ENCODE peak calls at places on chromosomes 3 and 15, in seven cellular contexts. One of them, this sample, is unnamed.

GRCh38 chr3:196569003-196569516 is 600 bp downstream of the FBXO45 start:
- DNase-seq in tibial nerve: no peak
- DNase-seq in retinal pigment epithelial cell: peak; percentile 28
- DNase-seq in NB4: peak; percentile 61
- DNase-seq in GM20000: peak; percentile 58
- DNase-seq in spleen: peak; percentile 91
- DNase-seq in neural crest cell: peak; percentile 28
- DNase-seq in this sample: peak; percentile 93

GRCh38 chr3:110246796-110247369 is 824.7 kb upstream of the NECTIN3 start:
- DNase-seq in tibial nerve: no peak
- DNase-seq in retinal pigment epithelial cell: no peak
- DNase-seq in NB4: no peak
- DNase-seq in GM20000: no peak
- DNase-seq in spleen: no peak
- DNase-seq in neural crest cell: no peak
- DNase-seq in this sample: no peak

GRCh38 chr15:35665855-35666536 is 120.0 kb upstream of the DPH6 start:
- DNase-seq in tibial nerve: peak; percentile 19
- DNase-seq in retinal pigment epithelial cell: no peak
- DNase-seq in NB4: no peak
- DNase-seq in GM20000: no peak
- DNase-seq in spleen: no peak
- DNase-seq in neural crest cell: no peak
- DNase-seq in this sample: no peak

GRCh38 chr15:38658431-38658830 is 93.8 kb upstream of the RASGRP1 start:
- DNase-seq in tibial nerve: no peak
- DNase-seq in retinal pigment epithelial cell: no peak
- DNase-seq in NB4: no peak
- DNase-seq in GM20000: no peak
- DNase-seq in spleen: no peak
- DNase-seq in neural crest cell: no peak
- DNase-seq in this sample: no peak

GRCh38 chr3:71121429-71122167 is 461.9 kb downstream of the FOXP1 start:
- DNase-seq in tibial nerve: no peak
- DNase-seq in retinal pigment epithelial cell: no peak
- DNase-seq in NB4: no peak
- DNase-seq in GM20000: no peak
- DNase-seq in spleen: no peak
- DNase-seq in neural crest cell: no peak
- DNase-seq in this sample: no peak

GRCh38 chr3:106425021-106425420 is 556.2 kb upstream of the CBLB start:
- DNase-seq in tibial nerve: no peak
- DNase-seq in retinal pigment epithelial cell: no peak
- DNase-seq in NB4: no peak
- DNase-seq in GM20000: no peak
- DNase-seq in spleen: no peak
- DNase-seq in neural crest cell: no peak
- DNase-seq in this sample: no peak

GRCh38 chr15:55108858-55109518 is 87.8 kb downstream of the RSL24D1 start:
- DNase-seq in tibial nerve: peak; percentile 34
- DNase-seq in retinal pigment epithelial cell: peak; percentile 2
- DNase-seq in NB4: peak; percentile 71
- DNase-seq in GM20000: peak; percentile 59
- DNase-seq in spleen: peak; percentile 78
- DNase-seq in neural crest cell: peak; percentile 78
- DNase-seq in this sample: no peak

GRCh38 chr15:65336369-65336766 is 31.9 kb downstream of the RNU5B-1 start:
- DNase-seq in tibial nerve: no peak
- DNase-seq in retinal pigment epithelial cell: no peak
- DNase-seq in NB4: no peak
- DNase-seq in GM20000: no peak
- DNase-seq in spleen: no peak
- DNase-seq in neural crest cell: no peak
- DNase-seq in this sample: peak; percentile 7

GRCh38 chr15:98609144-98609852 is 39.0 kb upstream of the IGF1R start:
- DNase-seq in tibial nerve: no peak
- DNase-seq in retinal pigment epithelial cell: peak; percentile 57
- DNase-seq in NB4: no peak
- DNase-seq in GM20000: no peak
- DNase-seq in spleen: no peak
- DNase-seq in neural crest cell: no peak
- DNase-seq in this sample: no peak

GRCh38 chr15:70704166-70704565 is 59.2 kb downstream of the UACA start:
- DNase-seq in tibial nerve: no peak
- DNase-seq in retinal pigment epithelial cell: no peak
- DNase-seq in NB4: no peak
- DNase-seq in GM20000: no peak
- DNase-seq in spleen: no peak
- DNase-seq in neural crest cell: no peak
- DNase-seq in this sample: no peak

GRCh38 chr3:179825527-179826246 is 172.8 kb downstream of the USP13 start:
- DNase-seq in tibial nerve: no peak
- DNase-seq in retinal pigment epithelial cell: no peak
- DNase-seq in NB4: no peak
- DNase-seq in GM20000: no peak
- DNase-seq in spleen: no peak
- DNase-seq in neural crest cell: no peak
- DNase-seq in this sample: no peak

GRCh38 chr3:4834403-4834866 is 144.8 kb upstream of the BHLHE40 start:
- DNase-seq in tibial nerve: no peak
- DNase-seq in retinal pigment epithelial cell: no peak
- DNase-seq in NB4: peak; percentile 91
- DNase-seq in GM20000: peak; percentile 63
- DNase-seq in spleen: peak; percentile 85
- DNase-seq in neural crest cell: no peak
- DNase-seq in this sample: no peak

GRCh38 chr3:187798531-187799520 is 53.6 kb upstream of the BCL6 start:
- DNase-seq in tibial nerve: no peak
- DNase-seq in retinal pigment epithelial cell: no peak
- DNase-seq in NB4: no peak
- DNase-seq in GM20000: no peak
- DNase-seq in spleen: no peak
- DNase-seq in neural crest cell: no peak
- DNase-seq in this sample: no peak

GRCh38 chr3:111156506-111156905 is 84.9 kb downstream of the NECTIN3 start:
- DNase-seq in tibial nerve: no peak
- DNase-seq in retinal pigment epithelial cell: no peak
- DNase-seq in NB4: no peak
- DNase-seq in GM20000: no peak
- DNase-seq in spleen: no peak
- DNase-seq in neural crest cell: no peak
- DNase-seq in this sample: no peak

GRCh38 chr15:83871808-83872559 is 218.1 kb downstream of the ADAMTSL3 start:
- DNase-seq in tibial nerve: no peak
- DNase-seq in retinal pigment epithelial cell: no peak
- DNase-seq in NB4: peak; percentile 9
- DNase-seq in GM20000: peak; percentile 39
- DNase-seq in spleen: no peak
- DNase-seq in neural crest cell: no peak
- DNase-seq in this sample: no peak

GRCh38 chr3:182644800-182645433 is 148.4 kb upstream of the ATP11B start:
- DNase-seq in tibial nerve: no peak
- DNase-seq in retinal pigment epithelial cell: no peak
- DNase-seq in NB4: no peak
- DNase-seq in GM20000: no peak
- DNase-seq in spleen: no peak
- DNase-seq in neural crest cell: no peak
- DNase-seq in this sample: no peak

GRCh38 chr3:13308406-13308805 is 111.7 kb downstream of the NUP210 start:
- DNase-seq in tibial nerve: no peak
- DNase-seq in retinal pigment epithelial cell: peak; percentile 26
- DNase-seq in NB4: peak; percentile 58
- DNase-seq in GM20000: peak; percentile 38
- DNase-seq in spleen: peak; percentile 66
- DNase-seq in neural crest cell: peak; percentile 27
- DNase-seq in this sample: peak; percentile 25
- TF ChIP-seq CTCF in tibial nerve: peak; percentile 31
- TF ChIP-seq CTCF in retinal pigment epithelial cell: peak; percentile 78
- TF ChIP-seq CTCF in NB4: peak; percentile 46
- TF ChIP-seq CTCF in GM20000: no peak
- TF ChIP-seq CTCF in spleen: peak; percentile 44
- TF ChIP-seq CTCF in neural crest cell: peak; percentile 58
- TF ChIP-seq CTCF in this sample: peak; percentile 74

DNA sequence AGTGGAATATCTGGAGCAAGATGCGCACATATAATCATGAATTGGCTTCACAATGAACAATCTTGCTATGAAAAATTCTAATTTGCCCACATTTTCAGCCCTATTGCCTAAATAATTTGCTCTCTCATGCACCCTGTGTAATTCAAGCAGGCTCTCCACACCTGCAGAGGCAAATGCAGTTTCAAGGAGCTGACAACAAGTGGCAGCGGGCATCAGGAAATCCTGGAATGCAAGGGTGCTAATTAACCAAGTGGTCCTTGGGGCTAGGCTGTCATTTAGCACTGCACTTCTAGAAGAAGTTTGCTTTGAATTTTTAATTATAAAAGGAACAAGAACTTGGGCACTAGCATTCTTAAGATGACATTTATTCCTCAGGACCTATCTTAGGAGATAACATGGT is 56.3 kb upstream of the ICE2 start:
- DNase-seq in tibial nerve: no peak
- DNase-seq in retinal pigment epithelial cell: no peak
- DNase-seq in NB4: no peak
- DNase-seq in GM20000: no peak
- DNase-seq in spleen: no peak
- DNase-seq in neural crest cell: no peak
- DNase-seq in this sample: no peak
- TF ChIP-seq CTCF in tibial nerve: no peak
- TF ChIP-seq CTCF in retinal pigment epithelial cell: no peak
- TF ChIP-seq CTCF in NB4: no peak
- TF ChIP-seq CTCF in GM20000: no peak
- TF ChIP-seq CTCF in spleen: no peak
- TF ChIP-seq CTCF in neural crest cell: no peak
- TF ChIP-seq CTCF in this sample: no peak

DNA sequence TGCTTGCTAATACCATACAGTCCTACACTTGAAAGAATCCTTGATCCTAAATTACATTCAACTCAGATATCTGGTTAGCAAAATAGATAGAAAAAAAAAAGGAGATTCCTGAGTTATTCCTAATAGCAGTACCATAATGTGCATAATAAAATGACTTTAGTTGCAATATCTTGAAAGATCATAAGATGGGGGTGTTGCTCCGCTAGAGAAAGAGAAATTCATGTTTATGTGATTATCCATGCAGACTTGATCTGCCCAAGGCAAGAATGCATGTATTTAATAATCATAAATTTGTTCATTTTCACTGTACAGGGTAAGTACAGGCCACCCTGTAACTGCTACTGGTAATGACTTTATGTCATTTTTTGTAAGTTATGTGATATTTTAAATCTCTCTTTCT is 84.7 kb downstream of the HCN4 start:
- DNase-seq in tibial nerve: no peak
- DNase-seq in retinal pigment epithelial cell: no peak
- DNase-seq in NB4: peak; percentile 57
- DNase-seq in GM20000: no peak
- DNase-seq in spleen: no peak
- DNase-seq in neural crest cell: no peak
- DNase-seq in this sample: no peak
- TF ChIP-seq CTCF in tibial nerve: no peak
- TF ChIP-seq CTCF in retinal pigment epithelial cell: peak; percentile 31
- TF ChIP-seq CTCF in NB4: peak; percentile 21
- TF ChIP-seq CTCF in GM20000: peak; percentile 3
- TF ChIP-seq CTCF in spleen: peak; percentile 15
- TF ChIP-seq CTCF in neural crest cell: peak; percentile 38
- TF ChIP-seq CTCF in this sample: peak; percentile 83

DNA sequence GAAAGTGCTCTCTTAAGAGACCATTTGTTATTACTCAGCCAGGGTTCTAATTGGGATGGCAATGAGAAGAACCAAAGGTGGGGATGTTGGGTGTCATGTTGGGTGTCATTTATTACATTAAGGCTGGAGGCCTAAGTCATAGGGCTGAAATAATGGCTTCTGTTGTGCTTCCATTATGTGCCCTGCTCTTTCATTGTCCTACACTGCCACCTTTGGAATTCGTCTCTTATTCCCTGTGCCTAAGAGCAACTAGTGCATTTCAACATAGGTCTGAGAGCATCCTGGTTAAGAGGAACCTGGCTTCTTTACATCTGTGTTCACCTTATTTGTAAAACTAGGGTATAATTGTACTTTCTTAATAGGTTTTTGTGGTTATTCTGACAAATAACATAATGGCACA is 32.2 kb downstream of the RIOX2 start:
- DNase-seq in tibial nerve: no peak
- DNase-seq in retinal pigment epithelial cell: no peak
- DNase-seq in NB4: peak; percentile 35
- DNase-seq in GM20000: no peak
- DNase-seq in spleen: no peak
- DNase-seq in neural crest cell: no peak
- DNase-seq in this sample: no peak
- TF ChIP-seq CTCF in tibial nerve: no peak
- TF ChIP-seq CTCF in retinal pigment epithelial cell: no peak
- TF ChIP-seq CTCF in NB4: no peak
- TF ChIP-seq CTCF in GM20000: no peak
- TF ChIP-seq CTCF in spleen: no peak
- TF ChIP-seq CTCF in neural crest cell: no peak
- TF ChIP-seq CTCF in this sample: peak; percentile 37

DNA sequence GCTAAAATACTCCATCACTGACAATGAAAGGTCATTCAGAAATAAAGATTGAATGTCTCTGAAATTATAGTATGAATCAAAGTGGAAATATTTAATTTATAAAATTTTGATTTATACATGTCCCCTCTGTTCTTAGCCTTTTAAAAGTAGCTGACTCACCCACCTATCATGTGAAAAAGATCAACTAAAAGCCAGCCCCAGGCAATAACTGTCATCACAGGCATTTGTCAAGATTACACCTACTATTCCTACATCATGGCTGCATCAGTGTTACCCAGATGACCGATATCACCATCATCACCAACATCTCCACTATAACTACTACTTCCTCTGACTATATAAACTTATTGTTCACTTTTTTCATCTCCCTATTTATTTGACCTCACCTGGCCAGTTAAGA is 14.3 kb upstream of the PIK3R4 start:
- DNase-seq in tibial nerve: no peak
- DNase-seq in retinal pigment epithelial cell: no peak
- DNase-seq in NB4: no peak
- DNase-seq in GM20000: no peak
- DNase-seq in spleen: no peak
- DNase-seq in neural crest cell: no peak
- DNase-seq in this sample: no peak
- TF ChIP-seq CTCF in tibial nerve: no peak
- TF ChIP-seq CTCF in retinal pigment epithelial cell: no peak
- TF ChIP-seq CTCF in NB4: no peak
- TF ChIP-seq CTCF in GM20000: no peak
- TF ChIP-seq CTCF in spleen: no peak
- TF ChIP-seq CTCF in neural crest cell: no peak
- TF ChIP-seq CTCF in this sample: no peak

GRCh38 chr3:50652709-50653108 is 22.0 kb upstream of the DOCK3 start:
- DNase-seq in tibial nerve: no peak
- DNase-seq in retinal pigment epithelial cell: no peak
- DNase-seq in NB4: peak; percentile 70
- DNase-seq in GM20000: peak; percentile 56
- DNase-seq in spleen: peak; percentile 82
- DNase-seq in neural crest cell: no peak
- DNase-seq in this sample: peak; percentile 59
- TF ChIP-seq CTCF in tibial nerve: peak; percentile 22
- TF ChIP-seq CTCF in retinal pigment epithelial cell: peak; percentile 60
- TF ChIP-seq CTCF in NB4: peak; percentile 48
- TF ChIP-seq CTCF in GM20000: peak; percentile 33
- TF ChIP-seq CTCF in spleen: peak; percentile 53
- TF ChIP-seq CTCF in neural crest cell: peak; percentile 46
- TF ChIP-seq CTCF in this sample: peak; percentile 62